ENCODE peak calls at places on chromosomes 5 and 9, in six cellular contexts. F is fibroblast of the aortic adventitia; V is activated T-cell treated with anti-CD3 and anti-CD28 coated beads for 48 hours; Q is activated CD8-positive, alpha-beta T cell treated with anti-CD3 and anti-CD28 coated beads for 36 hours; K is psoas muscle; A is RWPE1. W is an unnamed sample.

GRCh38 chr9:113712053-113712452 is 164.1 kb upstream of the ZNF618 start:
- DNase-seq in F (peak), V (no peak), Q (no peak), K (no peak), A (peak), W (peak)

GRCh38 chr5:17302590-17302989 is 85.2 kb downstream of the BASP1 start:
- DNase-seq in F (peak), V (no peak), Q (no peak), K (no peak), A (no peak), W (peak)

GRCh38 chr5:77163453-77163852 is 47.0 kb upstream of the PDE8B start:
- DNase-seq in F (no peak), V (no peak), Q (no peak), K (no peak), A (no peak), W (no peak)

GRCh38 chr5:67028371-67028770 is 168.2 kb downstream of the CD180 start:
- DNase-seq in F (no peak), V (peak), Q (no peak), K (no peak), A (no peak), W (no peak)

GRCh38 chr9:75063556-75064305 is 24.2 kb downstream of the NMRK1 start:
- DNase-seq in F (no peak), V (no peak), Q (no peak), K (no peak), A (peak), W (no peak)

GRCh38 chr5:122844916-122845252 is 529 bp upstream of the SNX24 start:
- DNase-seq in F (no peak), V (no peak), Q (no peak), K (no peak), A (no peak), W (no peak)

GRCh38 chr9:2414465-2414864 is 207.1 kb upstream of the VLDLR start:
- DNase-seq in F (peak), V (no peak), Q (no peak), K (no peak), A (no peak), W (no peak)

GRCh38 chr9:138043411-138044345 is 166.1 kb downstream of the CACNA1B start:
- DNase-seq in F (no peak), V (no peak), Q (no peak), K (peak), A (no peak), W (no peak)

GRCh38 chr9:113614843-113615648 is 151.5 kb downstream of the RGS3 start:
- DNase-seq in F (peak), V (no peak), Q (peak), K (no peak), A (no peak), W (no peak)

GRCh38 chr5:160464466-160464797 is 42.8 kb downstream of the PTTG1 start:
- DNase-seq in F (no peak), V (no peak), Q (peak), K (no peak), A (no peak), W (no peak)

GRCh38 chr5:34719029-34719428 is 62.9 kb downstream of the RAI14 start:
- DNase-seq in F (no peak), V (no peak), Q (no peak), K (no peak), A (no peak), W (no peak)

GRCh38 chr5:135364416-135365262 is 34.4 kb downstream of the MACROH2A1 start:
- DNase-seq in F (no peak), V (no peak), Q (no peak), K (no peak), A (no peak), W (no peak)

GRCh38 chr9:130043654-130044623 is 950 bp upstream of the FNBP1 start:
- DNase-seq in F (peak), V (no peak), Q (no peak), K (peak), A (no peak), W (peak)

GRCh38 chr9:710951-711745 is 130.3 kb upstream of the DMRT1 start:
- DNase-seq in F (no peak), V (no peak), Q (no peak), K (no peak), A (no peak), W (no peak)

GRCh38 chr9:129208191-129209091 is 30.4 kb upstream of the IER5L start:
- DNase-seq in F (no peak), V (peak), Q (peak), K (peak), A (no peak), W (peak)

GRCh38 chr9:98104445-98104881 is 14.6 kb downstream of the TRIM14 start:
- DNase-seq in F (no peak), V (no peak), Q (no peak), K (no peak), A (no peak), W (no peak)

GRCh38 chr5:118857700-118858099 is 130.6 kb downstream of the DTWD2 start:
- DNase-seq in F (peak), V (no peak), Q (no peak), K (no peak), A (no peak), W (peak)

GRCh38 chr9:127741831-127742434 is 6.8 kb upstream of the TOR2A start:
- DNase-seq in F (no peak), V (no peak), Q (no peak), K (peak), A (no peak), W (peak)

GRCh38 chr5:180155331-180155881 is 53.6 kb downstream of the RASGEF1C start:
- DNase-seq in F (no peak), V (no peak), Q (no peak), K (no peak), A (no peak), W (peak)

GRCh38 chr9:82540175-82540574 is 522.8 kb downstream of the RASEF start:
- DNase-seq in F (no peak), V (no peak), Q (no peak), K (no peak), A (peak), W (no peak)

GRCh38 chr5:78615697-78616096 is 32.9 kb downstream of the LHFPL2 start:
- DNase-seq in F (peak), V (no peak), Q (no peak), K (no peak), A (peak), W (no peak)

GRCh38 chr9:130885422-130886375 is 10.9 kb downstream of the QRFP start:
- DNase-seq in F (no peak), V (no peak), Q (no peak), K (peak), A (peak), W (no peak)

GRCh38 chr5:24817966-24818365 is 173.2 kb upstream of the CDH10 start:
- DNase-seq in F (no peak), V (no peak), Q (no peak), K (no peak), A (no peak), W (no peak)

GRCh38 chr9:87549774-87550173 is 52.1 kb downstream of the DAPK1 start:
- DNase-seq in F (no peak), V (no peak), Q (no peak), K (no peak), A (no peak), W (no peak)

GRCh38 chr5:77776606-77777206 is 567 bp upstream of the TBCA start:
- DNase-seq in F (no peak), V (no peak), Q (no peak), K (no peak), A (no peak), W (no peak)

GRCh38 chr9:36665921-36666429 is 93.3 kb downstream of the MELK start:
- DNase-seq in F (peak), V (no peak), Q (no peak), K (no peak), A (no peak), W (peak)

GRCh38 chr9:136865768-136866103 is 372 bp downstream of the EDF1 start:
- DNase-seq in F (no peak), V (no peak), Q (no peak), K (peak), A (no peak), W (no peak)

GRCh38 chr9:138097501-138097991 is 220.0 kb downstream of the CACNA1B start:
- DNase-seq in F (no peak), V (no peak), Q (no peak), K (no peak), A (no peak), W (no peak)

GRCh38 chr5:95779611-95780010 is 42.9 kb downstream of the GLRX start:
- DNase-seq in F (peak), V (no peak), Q (no peak), K (no peak), A (no peak), W (peak)

GRCh38 chr5:1212881-1213280 is 11.5 kb downstream of the SLC6A19 start:
- DNase-seq in F (no peak), V (no peak), Q (no peak), K (peak), A (no peak), W (no peak)

GRCh38 chr5:68053202-68053601 is 162.4 kb upstream of the PIK3R1 start:
- DNase-seq in F (no peak), V (no peak), Q (no peak), K (no peak), A (no peak), W (no peak)

GRCh38 chr9:5438301-5439162 is 807 bp upstream of the PLGRKT start:
- DNase-seq in F (peak), V (peak), Q (peak), K (no peak), A (no peak), W (no peak)

GRCh38 chr5:93346301-93346700 is 234.7 kb downstream of the NR2F1-AS1 start:
- DNase-seq in F (no peak), V (no peak), Q (no peak), K (no peak), A (no peak), W (no peak)

GRCh38 chr5:44536650-44537260 is 147.5 kb upstream of the FGF10 start:
- DNase-seq in F (peak), V (peak), Q (peak), K (no peak), A (peak), W (peak)

GRCh38 chr5:6905423-6905822 is 192.2 kb downstream of the TENT4A start:
- DNase-seq in F (no peak), V (no peak), Q (no peak), K (peak), A (no peak), W (no peak)

W was measured in cardiac muscle cell.